ENCODE peak calls at places on chromosome X, in seven cellular contexts. N is hippocampal formation; A is lower lobe of right lung; C is adipocyte; Q is H9; W is CD4-positive, CD25-positive, alpha-beta regulatory T cell; O is activated T-helper 1 cell treated with anti-CD3 and anti-CD28 coated beads, Interleukin-12 subunit alpha, Interleukin-12 subunit beta, Interleukin-2, Interleukin-4 antibody, amounts not matched to agents 30 ng/mL and 10 ng/mL and 1 ng/mL, durations not matched to agents 14 hours and 24 hours and 36 hours. P is an unnamed sample.

GRCh38 chrX:146238173-146238572 is 420.5 kb downstream of the SLITRK2 start:
- DNase-seq in O (no peak), N (no peak), Q (no peak), A (no peak), W (no peak), C (no peak), P (no peak)

GRCh38 chrX:44775726-44776125 is 68.1 kb upstream of the DUSP21 start:
- DNase-seq in W (no peak), Q (no peak), O (no peak), A (no peak), C (peak), N (no peak), P (no peak)

GRCh38 chrX:133482345-133483041 is 67.2 kb upstream of the GPC4 start:
- DNase-seq in Q (no peak), A (no peak), C (peak), O (no peak), W (no peak), N (no peak), P (no peak)

GRCh38 chrX:124194903-124195302 is 137.6 kb upstream of the TEX13D start:
- DNase-seq in N (no peak), C (no peak), W (no peak), O (no peak), Q (no peak), A (no peak), P (no peak)

GRCh38 chrX:104195489-104196084 is 29.3 kb downstream of the FAM199X start:
- DNase-seq in O (no peak), A (no peak), Q (no peak), W (no peak), N (peak), C (peak), P (no peak)

GRCh38 chrX:103338663-103339062 is 8.6 kb downstream of the TCEAL7 start:
- DNase-seq in W (no peak), O (no peak), Q (no peak), C (no peak), N (peak), A (no peak), P (no peak)

GRCh38 chrX:107565916-107566602 is 62.3 kb upstream of the PRPS1 start:
- DNase-seq in Q (peak), O (no peak), C (no peak), A (no peak), N (peak), W (no peak), P (no peak)

GRCh38 chrX:54294306-54294705 is 63.5 kb downstream of the WNK3 start:
- DNase-seq in A (no peak), W (no peak), O (no peak), N (no peak), Q (no peak), C (no peak), P (no peak)

GRCh38 chrX:74119016-74119910 is 184.7 kb upstream of the ZCCHC13 start:
- DNase-seq in W (no peak), O (no peak), C (peak), Q (no peak), A (no peak), N (no peak), P (no peak)

GRCh38 chrX:154063234-154063633 is 34.3 kb downstream of the MECP2 start:
- DNase-seq in N (no peak), W (no peak), Q (no peak), C (no peak), O (no peak), A (no peak), P (no peak)

GRCh38 chrX:135015526-135016245 is 6.7 kb downstream of the RTL8B start:
- DNase-seq in O (no peak), C (no peak), N (no peak), Q (no peak), W (no peak), A (no peak), P (no peak)

GRCh38 chrX:19697416-19697815 is 182.1 kb upstream of the MAP3K15 start:
- DNase-seq in Q (no peak), W (no peak), O (no peak), A (no peak), C (no peak), N (no peak), P (no peak)

GRCh38 chrX:10450959-10451355 is 169.4 kb downstream of the MID1 start:
- DNase-seq in W (no peak), A (no peak), C (no peak), N (no peak), O (no peak), Q (no peak), P (no peak)

GRCh38 chrX:73447311-73447794 is 500 bp downstream of the CDX4 start:
- DNase-seq in O (no peak), N (no peak), C (no peak), A (no peak), W (no peak), Q (peak), P (no peak)

GRCh38 chrX:55206152-55206941 is 13.8 kb upstream of the PAGE5 start:
- DNase-seq in A (no peak), Q (no peak), C (no peak), O (no peak), W (no peak), N (no peak), P (no peak)

GRCh38 chrX:77949840-77950239 is 19.6 kb downstream of the PGAM4 start:
- DNase-seq in W (no peak), N (no peak), Q (no peak), C (no peak), O (no peak), A (no peak), P (no peak)